ENCODE peak calls at places on chromosomes 11 and 22, in four cellular contexts. B is GM12878, N is HepG2, G is K562. A is an unnamed sample. For H3K4me1, the result is how much of the 10 kb centered on the place peaks cover.

GRCh38 chr11:2464451-2465165 is 19.8 kb downstream of the KCNQ1 start:
- DNase-seq in G (no peak), N (no peak), B (no peak), A (no peak)

GRCh38 chr11:2461253-2462091 is 16.7 kb downstream of the KCNQ1 start:
- DNase-seq in G (peak), B (no peak), N (no peak), A (no peak)

GRCh38 chr22:28341001-28341400 is 338.6 kb downstream of the TTC28 start:
- DNase-seq in B (no peak), G (no peak), N (no peak), A (no peak)

GRCh38 chr11:18792066-18792591 is 531 bp upstream of the PTPN5 start:
- DNase-seq in G (no peak), N (no peak), B (no peak), A (no peak)

GRCh38 chr11:48024635-48025071 is 44.3 kb downstream of the PTPRJ start:
- DNase-seq in B (no peak), N (no peak), G (no peak), A (no peak)

GRCh38 chr22:43811777-43812148 is 342 bp downstream of the EFCAB6 start:
- DNase-seq in G (no peak), N (no peak), B (no peak), A (no peak)

GRCh38 chr11:134561348-134561720 is 149.3 kb upstream of the B3GAT1 start:
- DNase-seq in N (no peak), G (no peak), B (no peak), A (no peak)

GRCh38 chr22:36467042-36467810 is 14.2 kb downstream of the TXN2 start:
- DNase-seq in B (no peak), G (no peak), N (no peak), A (no peak)

GRCh38 chr22:38462960-38463784 is 4.7 kb upstream of the KDELR3 start:
- DNase-seq in B (no peak), G (peak), N (peak), A (no peak)

GRCh38 chr11:128841461-128842072 is 25.5 kb downstream of the KCNJ1 start:
- DNase-seq in G (no peak), B (peak), N (no peak), A (no peak)

GRCh38 chr11:95764267-95764898 is 25.2 kb downstream of the FAM76B start:
- DNase-seq in N (peak), B (no peak), G (peak), A (peak)

GRCh38 chr11:47443028-47443700 is 5.8 kb downstream of the RAPSN start:
- DNase-seq in G (peak), N (no peak), B (no peak), A (peak)

GRCh38 chr11:128734439-128735224 is 40.8 kb downstream of the FLI1 start:
- DNase-seq in N (no peak), B (no peak), G (no peak), A (no peak)

DNA sequence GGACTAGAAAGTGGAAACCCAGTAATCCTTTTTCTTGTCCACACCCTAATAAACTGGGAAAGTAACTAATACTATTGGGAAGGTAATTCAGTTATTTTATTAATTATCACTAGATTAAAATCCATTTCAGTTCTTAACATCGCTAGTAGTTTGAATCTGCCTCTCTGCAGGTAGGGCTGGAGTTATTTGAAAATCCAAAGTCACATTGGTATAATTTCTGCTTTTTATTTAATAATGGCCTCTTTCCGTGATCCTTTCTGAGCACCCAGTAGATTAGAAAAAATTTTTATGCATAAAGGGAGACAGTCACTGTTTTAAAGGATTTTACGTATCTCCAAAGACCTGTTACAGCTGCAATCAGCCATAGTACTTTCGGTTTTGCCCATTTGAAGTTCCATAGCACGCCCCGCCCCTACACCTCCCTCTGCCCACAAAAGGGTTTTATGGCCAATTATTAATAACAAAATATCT is 605 bp upstream of the COPB1 start:
- DNase-seq in B (peak), N (peak), G (peak), A (peak)
- TF ChIP-seq CHD2 in B (no peak), N (no peak), G (no peak), A (no peak)

GRCh38 chr11:11425806-11426205 is 72.8 kb upstream of the CSNK2A3 start:
- DNase-seq in G (no peak), N (no peak), B (no peak), A (no peak)

GRCh38 chr11:11428714-11429113 is 75.7 kb upstream of the CSNK2A3 start:
- DNase-seq in N (no peak), G (no peak), B (no peak), A (no peak)

GRCh38 chr11:11424696-11425095 is 71.6 kb upstream of the CSNK2A3 start:
- DNase-seq in N (no peak), B (no peak), G (no peak), A (no peak)

GRCh38 chr11:11426226-11426915 is 73.3 kb upstream of the CSNK2A3 start:
- DNase-seq in N (no peak), B (no peak), G (no peak), A (no peak)

DNA sequence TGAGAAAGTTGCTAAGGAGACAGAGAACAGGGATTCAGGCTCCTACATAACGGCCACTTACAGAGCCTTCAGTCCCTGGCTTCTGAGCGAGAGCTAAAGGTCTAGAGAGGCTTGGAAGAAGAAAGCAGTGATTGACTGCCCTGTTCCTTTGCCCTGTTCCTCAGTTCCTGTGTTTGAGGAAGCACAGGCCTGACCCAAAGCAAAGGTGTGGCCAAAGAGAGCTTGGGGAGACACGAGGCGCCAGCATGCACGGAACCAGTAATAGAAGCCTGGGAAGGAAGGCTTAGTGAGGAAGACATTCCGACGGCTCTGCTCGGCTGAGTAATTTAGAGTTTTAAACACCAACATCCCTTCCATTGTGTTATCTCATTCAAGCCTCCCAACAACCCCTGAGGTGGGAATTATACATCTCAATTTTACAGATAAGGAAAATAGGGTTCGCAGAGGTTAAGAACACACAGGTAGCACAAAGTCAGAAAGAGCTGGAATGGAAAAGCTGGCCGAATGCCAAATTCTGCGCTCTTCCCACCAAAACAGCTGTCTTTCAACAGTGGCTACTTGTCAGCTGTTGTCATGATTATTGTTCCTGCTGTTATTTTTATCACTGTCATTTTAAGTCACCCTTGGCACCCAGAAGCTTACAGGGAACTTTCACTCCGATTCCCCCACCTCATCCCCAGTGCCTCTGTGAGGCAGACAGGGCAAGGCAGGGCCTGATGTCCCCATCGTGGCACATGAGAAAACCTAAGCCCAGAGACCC is 74.3 kb upstream of the CSNK2A3 start:
- DNase-seq in B (no peak), G (no peak), N (no peak), A (no peak)
- TF ChIP-seq BHLHE40 in B (no peak), G (no peak), N (no peak), A (no peak)

DNA sequence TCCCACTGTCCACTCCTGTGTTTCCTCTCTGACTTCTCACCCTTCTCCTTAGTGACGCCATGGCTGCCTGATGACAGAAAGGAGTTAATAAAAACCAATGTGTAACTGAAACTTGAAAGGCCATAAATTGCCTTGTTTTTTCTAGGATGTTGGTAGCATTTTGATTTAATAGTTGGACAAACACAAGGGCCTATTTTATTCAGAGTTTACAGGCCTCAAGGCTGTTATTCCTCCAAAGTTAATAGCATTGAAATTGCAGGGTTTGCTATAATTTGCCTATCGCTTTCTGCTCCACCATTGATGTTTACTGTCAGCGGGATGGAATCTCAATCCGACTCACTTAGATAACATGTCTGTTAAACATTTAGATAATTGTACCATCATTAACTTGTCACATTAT is 95.4 kb upstream of the NNMT start:
- DNase-seq in B (no peak), N (no peak), G (no peak), A (no peak)
- H3K4me1 ChIP-seq in B (under half), N (under half), G (under half), A (under half)

DNA sequence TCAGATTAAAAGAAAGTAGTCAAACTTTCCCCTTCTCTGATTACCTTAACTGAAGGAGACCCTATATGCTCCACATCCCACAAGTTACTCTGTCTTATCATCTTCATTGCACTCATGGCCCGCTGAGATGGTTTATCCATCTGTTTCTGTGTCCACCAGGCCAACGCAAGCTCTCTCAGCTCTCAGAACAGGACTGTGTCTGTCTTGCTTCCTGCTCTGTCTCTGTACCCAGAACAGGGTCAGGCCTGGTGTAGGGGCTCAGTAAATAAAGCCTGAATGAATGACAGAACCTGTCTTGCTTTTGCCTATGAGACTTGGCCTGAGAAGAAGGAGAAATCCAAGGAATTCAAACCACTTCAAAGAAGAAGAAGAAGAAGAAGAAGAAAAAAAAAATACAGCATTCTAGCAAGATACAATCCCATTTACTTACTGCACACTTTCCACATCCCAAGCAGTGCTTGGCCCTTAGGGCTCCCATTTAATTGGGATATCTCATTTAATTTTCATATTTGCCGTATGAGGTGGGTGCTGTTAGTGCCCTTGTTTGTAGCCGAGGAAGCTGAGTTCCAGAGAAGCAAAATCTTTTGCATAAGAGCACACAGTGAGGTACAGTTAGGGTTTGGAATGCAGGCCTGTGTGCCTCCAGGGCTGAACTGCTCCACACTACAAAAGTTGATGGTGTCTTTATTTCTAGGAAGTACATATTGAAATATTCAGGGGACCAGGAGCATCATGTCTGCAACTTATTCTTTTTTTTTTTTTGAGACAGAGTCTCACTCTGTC is 15.7 kb upstream of the TIMP3 start:
- DNase-seq in N (no peak), G (no peak), B (no peak), A (no peak)
- TF ChIP-seq CHD2 in N (no peak), G (no peak), B (no peak), A (no peak)

GRCh38 chr11:119773016-119773415 is 44.0 kb upstream of the NECTIN1 start:
- DNase-seq in N (no peak), G (no peak), B (no peak), A (no peak)
- TF ChIP-seq BHLHE40 in N (no peak), G (no peak), B (no peak), A (no peak)

GRCh38 chr22:30196867-30197336 is 49.7 kb downstream of the LIF start:
- DNase-seq in B (no peak), N (no peak), G (no peak), A (no peak)
- H3K4me1 ChIP-seq in B (under half), N (half or more), G (under half), A (half or more)

A was measured in A549.